ENCODE peak calls at places on chromosomes 13 and 19, in eight cellular contexts. S is amygdala, U is heart left ventricle, N is Daoy, F is ELR, X is myocyte, T is progenitor cell of endocrine pancreas, C is hippocampal formation. R is an unnamed sample.

GRCh38 chr13:23845309-23845708 is 43.9 kb downstream of the MIPEP start:
- DNase-seq in S (no peak), U (no peak), N (no peak), F (no peak), X (no peak), T (no peak), C (no peak), R (no peak)

GRCh38 chr13:27728271-27728670 is 64.0 kb upstream of the GSX1 start:
- DNase-seq in S (no peak), U (no peak), N (peak), F (peak), X (peak), T (no peak), C (peak), R (no peak)

GRCh38 chr13:35838356-35838755 is 292.8 kb downstream of the DCLK1 start:
- DNase-seq in S (no peak), U (no peak), N (peak), F (peak), X (peak), T (no peak), C (no peak), R (no peak)

GRCh38 chr19:45420356-45420755 is 3.4 kb downstream of the ERCC1 start:
- DNase-seq in S (no peak), U (peak), N (no peak), F (no peak), X (no peak), T (no peak), C (no peak), R (no peak)

GRCh38 chr13:51995677-51996551 is 15.3 kb downstream of the ATP7B start:
- DNase-seq in S (no peak), U (no peak), N (no peak), F (no peak), X (peak), T (no peak), C (peak), R (no peak)

GRCh38 chr13:98098511-98098910 is 44.4 kb upstream of the FARP1 start:
- DNase-seq in S (no peak), U (no peak), N (no peak), F (peak), X (no peak), T (no peak), C (no peak), R (no peak)

GRCh38 chr19:6677924-6678689 is 8.1 kb upstream of the TNFSF14 start:
- DNase-seq in S (no peak), U (no peak), N (no peak), F (peak), X (no peak), T (peak), C (no peak), R (no peak)

GRCh38 chr13:109785892-109786450 is 412 bp downstream of the IRS2 start:
- DNase-seq in S (peak), U (peak), N (no peak), F (peak), X (peak), T (no peak), C (no peak), R (no peak)

GRCh38 chr19:11422163-11423068 is 3.3 kb upstream of the RGL3 start:
- DNase-seq in S (no peak), U (peak), N (peak), F (peak), X (peak), T (peak), C (peak), R (peak)

GRCh38 chr19:27776020-27776419 is 1436.9 kb downstream of the UQCRFS1 start:
- DNase-seq in S (no peak), U (no peak), N (peak), F (peak), X (no peak), T (no peak), C (no peak), R (no peak)

GRCh38 chr19:2394054-2394668 is 33.2 kb downstream of the TIMM13 start:
- DNase-seq in S (no peak), U (no peak), N (no peak), F (no peak), X (no peak), T (no peak), C (no peak), R (no peak)

GRCh38 chr19:5439452-5439851 is 15.8 kb upstream of the ZNRF4 start:
- DNase-seq in S (no peak), U (no peak), N (no peak), F (no peak), X (no peak), T (no peak), C (no peak), R (no peak)

GRCh38 chr13:113564331-113565023 is 20.1 kb upstream of the TFDP1 start:
- DNase-seq in S (no peak), U (no peak), N (no peak), F (no peak), X (no peak), T (no peak), C (no peak), R (peak)

GRCh38 chr19:39236527-39236926 is 8.3 kb downstream of the IFNL3 start:
- DNase-seq in S (no peak), U (no peak), N (no peak), F (no peak), X (no peak), T (no peak), C (no peak), R (no peak)

GRCh38 chr19:36246006-36246391 is 31.1 kb downstream of the ZNF146 start:
- DNase-seq in S (no peak), U (no peak), N (no peak), F (no peak), X (no peak), T (no peak), C (no peak), R (no peak)

GRCh38 chr13:93635687-93636086 is 409.1 kb downstream of the GPC6 start:
- DNase-seq in S (no peak), U (no peak), N (no peak), F (peak), X (peak), T (no peak), C (no peak), R (no peak)

GRCh38 chr19:7657047-7657779 is 11.6 kb upstream of the RETN start:
- DNase-seq in S (no peak), U (no peak), N (peak), F (no peak), X (no peak), T (no peak), C (no peak), R (no peak)

GRCh38 chr13:113652404-113653263 is 5.4 kb downstream of the ATP4B start:
- DNase-seq in S (no peak), U (no peak), N (no peak), F (no peak), X (no peak), T (no peak), C (no peak), R (peak)

GRCh38 chr19:2917275-2918184 is 16.8 kb downstream of the ZNF57 start:
- DNase-seq in S (no peak), U (no peak), N (no peak), F (no peak), X (no peak), T (no peak), C (no peak), R (peak)

GRCh38 chr19:18373892-18374629 is 11.9 kb upstream of the GDF15 start:
- DNase-seq in S (peak), U (peak), N (peak), F (peak), X (peak), T (peak), C (peak), R (peak)

GRCh38 chr13:95858286-95859075 is 181.5 kb downstream of the DNAJC3 start:
- DNase-seq in S (no peak), U (no peak), N (no peak), F (peak), X (peak), T (no peak), C (no peak), R (no peak)

GRCh38 chr13:100506154-100506553 is 82.4 kb downstream of the GGACT start:
- DNase-seq in S (no peak), U (no peak), N (no peak), F (no peak), X (no peak), T (no peak), C (no peak), R (no peak)

GRCh38 chr13:43495732-43496131 is 291.0 kb downstream of the ENOX1 start:
- DNase-seq in S (no peak), U (no peak), N (no peak), F (no peak), X (no peak), T (no peak), C (no peak), R (no peak)

GRCh38 chr19:46621191-46622117 is 3.4 kb downstream of the PTGIR start:
- DNase-seq in S (no peak), U (peak), N (no peak), F (no peak), X (no peak), T (no peak), C (no peak), R (peak)